ENCODE peak calls at places on chromosomes 12 and 14, in eight cellular contexts. O, S, L, T, I, W, X and G are unnamed samples.

GRCh38 chr12:2891240-2892053 is 756 bp downstream of the TULP3 start:
- DNase-seq in S (no peak), I (peak), W (peak), O (peak), X (no peak), L (peak), T (peak), G (peak)

GRCh38 chr14:69953266-69953905 is 74.2 kb downstream of the SMOC1 start:
- DNase-seq in S (no peak), I (no peak), T (no peak), W (no peak), X (no peak), O (no peak), L (no peak), G (no peak)

GRCh38 chr14:20848316-20848954 is 42.8 kb upstream of the RNASE3 start:
- DNase-seq in S (no peak), L (peak), W (peak), X (no peak), I (peak), O (no peak), T (no peak), G (peak)

GRCh38 chr12:31570880-31571279 is 20.1 kb downstream of the DENND5B start:
- DNase-seq in L (peak), I (no peak), O (no peak), T (no peak), S (peak), W (no peak), X (no peak), G (no peak)

GRCh38 chr12:49188205-49188915 is 520 bp downstream of the TUBA1A start:
- DNase-seq in I (peak), T (peak), X (no peak), L (peak), W (peak), O (peak), S (peak), G (peak)

GRCh38 chr12:52249041-52249461 is 16.0 kb downstream of the KRT7 start:
- DNase-seq in S (peak), L (no peak), X (no peak), O (no peak), W (no peak), T (no peak), I (peak), G (peak)

GRCh38 chr12:71567562-71567961 is 96.1 kb downstream of the ZFC3H1 start:
- DNase-seq in S (no peak), L (no peak), I (no peak), T (no peak), X (no peak), W (peak), O (no peak), G (peak)

GRCh38 chr14:29282169-29282568 is 515.6 kb downstream of the FOXG1 start:
- DNase-seq in W (peak), O (no peak), S (no peak), X (no peak), T (no peak), L (peak), I (peak), G (no peak)

GRCh38 chr12:106433055-106433454 is 75.5 kb downstream of the POLR3B start:
- DNase-seq in L (no peak), S (no peak), X (no peak), T (no peak), O (no peak), W (no peak), I (no peak), G (no peak)

GRCh38 chr14:101947577-101947903 is 16.8 kb upstream of the DYNC1H1 start:
- DNase-seq in W (no peak), X (no peak), T (peak), S (no peak), L (no peak), O (no peak), I (no peak), G (no peak)

GRCh38 chr12:93894391-93895095 is 217.4 kb downstream of the CRADD start:
- DNase-seq in O (peak), S (no peak), X (no peak), I (no peak), W (no peak), L (peak), T (no peak), G (no peak)

GRCh38 chr12:5522358-5523335 is 90.7 kb downstream of the NTF3 start:
- DNase-seq in L (no peak), X (no peak), O (no peak), I (no peak), T (no peak), W (no peak), S (no peak), G (no peak)

GRCh38 chr14:74964787-74965769 is 9.7 kb upstream of the PGF start:
- DNase-seq in X (no peak), L (peak), W (peak), T (no peak), I (peak), O (no peak), S (no peak), G (peak)

GRCh38 chr14:74077401-74077800 is 6.9 kb downstream of the ALDH6A1 start:
- DNase-seq in X (no peak), S (no peak), I (no peak), O (no peak), W (no peak), L (no peak), T (no peak), G (no peak)

GRCh38 chr12:50732591-50732990 is 31.3 kb upstream of the ATF1 start:
- DNase-seq in I (peak), T (no peak), L (peak), O (no peak), X (no peak), W (peak), S (no peak), G (peak)

GRCh38 chr12:52522346-52523011 is 2.3 kb upstream of the KRT5 start:
- DNase-seq in T (no peak), O (no peak), W (peak), X (peak), L (no peak), S (no peak), I (no peak), G (peak)

GRCh38 chr12:55132816-55133215 is 6.6 kb downstream of the OR9K2 start:
- DNase-seq in X (no peak), I (no peak), O (no peak), S (no peak), L (no peak), T (no peak), W (peak), G (peak)

GRCh38 chr12:128968668-128969067 is 115.4 kb downstream of the GLT1D1 start:
- DNase-seq in O (no peak), W (no peak), T (no peak), X (no peak), L (no peak), I (no peak), S (no peak), G (no peak)

GRCh38 chr12:6444704-6445688 is at the start of gene CD27:
- DNase-seq in O (no peak), L (no peak), X (no peak), T (no peak), W (no peak), S (no peak), I (no peak), G (no peak)

GRCh38 chr12:21828779-21829178 is 54.3 kb upstream of the KCNJ8 start:
- DNase-seq in L (peak), O (no peak), S (no peak), X (no peak), I (no peak), T (no peak), W (no peak), G (no peak)

GRCh38 chr14:76759589-76759988 is 1.7 kb upstream of the VASH1 start:
- DNase-seq in O (no peak), S (no peak), T (no peak), X (no peak), W (no peak), I (no peak), L (no peak), G (no peak)

GRCh38 chr12:67792185-67792584 is 143.6 kb downstream of the DYRK2 start:
- DNase-seq in S (no peak), X (no peak), T (no peak), I (no peak), W (no peak), L (no peak), O (no peak), G (no peak)

GRCh38 chr14:34078117-34078743 is 127.4 kb upstream of the EGLN3 start:
- DNase-seq in T (no peak), O (no peak), X (no peak), I (peak), W (no peak), L (no peak), S (peak), G (no peak)

GRCh38 chr14:56282179-56282578 is 164.0 kb downstream of the PELI2 start:
- DNase-seq in T (no peak), W (no peak), S (no peak), I (no peak), O (no peak), X (no peak), L (no peak), G (no peak)

GRCh38 chr12:108333898-108334699 is 5.0 kb downstream of the CMKLR1 start:
- DNase-seq in I (no peak), S (no peak), T (no peak), L (peak), W (peak), O (no peak), X (no peak), G (peak)